ENCODE peak calls at places on chromosome 22, in eight cellular contexts. A is Kasumi-1; P is NCI-H2081; L is tibial artery; N is aorta; H is activated CD8-positive, alpha-beta memory T cell treated with anti-CD3 and anti-CD28 coated beads, Interleukin-2, amount 10 ng/mL, durations not matched to agents 7 days and 5 days; O is IMR-90; D is AG10803. J is an unnamed sample.

GRCh38 chr22:49960967-49961600 is 512 bp downstream of the PIM3 start:
- DNase-seq in H (peak; percentile 65), N (peak; percentile 69), P (no peak), D (peak; percentile 43), L (no peak), O (no peak), A (no peak), J (no peak)

GRCh38 chr22:49566141-49566541 is 261.5 kb downstream of the BRD1 start:
- DNase-seq in P (no peak), N (no peak), H (no peak), L (peak; percentile 9), A (no peak), O (no peak), D (no peak), J (no peak)

GRCh38 chr22:46159777-46160176 is 9.5 kb downstream of the PPARA start:
- DNase-seq in A (no peak), O (no peak), L (no peak), D (no peak), P (no peak), N (no peak), H (no peak), J (no peak)

GRCh38 chr22:21961886-21962654 is 9.4 kb upstream of the PPM1F start:
- DNase-seq in D (peak; percentile 41), L (no peak), A (no peak), H (no peak), O (peak; percentile 72), P (no peak), N (no peak), J (no peak)

GRCh38 chr22:27107824-27108223 is 450.4 kb downstream of the MIAT start:
- DNase-seq in H (no peak), O (peak; percentile 94), A (no peak), N (peak; percentile 86), L (peak; percentile 88), P (no peak), D (peak; percentile 96), J (peak; percentile 93)

GRCh38 chr22:29329581-29329980 is 14.1 kb upstream of the RASL10A start:
- DNase-seq in H (no peak), N (no peak), D (no peak), O (no peak), L (no peak), P (no peak), A (no peak), J (no peak)

GRCh38 chr22:27987557-27987956 is 68.5 kb upstream of the PITPNB start:
- DNase-seq in N (no peak), P (no peak), D (peak; percentile 72), H (peak; percentile 40), A (peak; percentile 33), O (peak; percentile 93), L (peak; percentile 6), J (no peak)

GRCh38 chr22:24119476-24119875 is 61.8 kb upstream of the SUSD2 start:
- DNase-seq in N (no peak), H (no peak), P (no peak), O (no peak), L (no peak), A (no peak), D (no peak), J (no peak)

GRCh38 chr22:33780761-33781160 is 139.5 kb downstream of the LARGE1 start:
- DNase-seq in O (no peak), H (no peak), P (no peak), L (no peak), N (no peak), A (no peak), D (no peak), J (no peak)

GRCh38 chr22:36339171-36340065 is 48.3 kb downstream of the MYH9 start:
- DNase-seq in H (peak; percentile 66), P (no peak), D (peak; percentile 88), L (no peak), A (no peak), N (no peak), O (peak; percentile 78), J (no peak)

GRCh38 chr22:27179161-27179560 is 521.8 kb downstream of the MIAT start:
- DNase-seq in N (no peak), H (no peak), O (no peak), P (no peak), L (no peak), D (no peak), A (no peak), J (no peak)

GRCh38 chr22:17501679-17502285 is 61.5 kb upstream of the SLC25A18 start:
- DNase-seq in L (no peak), D (peak; percentile 65), N (no peak), H (no peak), A (peak; percentile 84), P (peak; percentile 58), O (peak; percentile 66), J (peak; percentile 65)

GRCh38 chr22:43182726-43183125 is 4.2 kb downstream of the TTLL12 start:
- DNase-seq in L (no peak), A (no peak), D (no peak), N (peak; percentile 36), P (no peak), O (no peak), H (no peak), J (no peak)

GRCh38 chr22:29704528-29705285 is 15.1 kb upstream of the CABP7 start:
- DNase-seq in H (no peak), N (no peak), A (no peak), P (no peak), L (no peak), D (peak; percentile 23), O (peak; percentile 76), J (peak; percentile 66)

GRCh38 chr22:17342361-17342760 is 26.9 kb upstream of the CECR2 start:
- DNase-seq in O (no peak), P (no peak), H (no peak), L (no peak), A (no peak), D (no peak), N (no peak), J (no peak)

GRCh38 chr22:48464246-48464645 is 1363.4 kb downstream of the BRD1 start:
- DNase-seq in L (no peak), H (no peak), O (no peak), D (no peak), N (peak; percentile 15), A (no peak), P (no peak), J (no peak)

GRCh38 chr22:41543854-41544670 is at the start of gene POLR3H:
- DNase-seq in P (peak; percentile 95), D (peak; percentile 97), O (peak; percentile 96), L (peak; percentile 99), A (peak; percentile 96), N (peak; percentile 99), H (peak; percentile 98), J (peak; percentile 97)

GRCh38 chr22:22168190-22168940 is 76.2 kb upstream of the VPREB1 start:
- DNase-seq in H (no peak), D (peak; percentile 57), O (peak; percentile 61), N (no peak), P (no peak), A (no peak), L (no peak), J (no peak)

GRCh38 chr22:41479671-41480396 is 10.9 kb downstream of the ACO2 start:
- DNase-seq in L (peak; percentile 28), N (peak; percentile 61), P (no peak), D (peak; percentile 54), A (no peak), H (no peak), O (peak; percentile 73), J (no peak)

GRCh38 chr22:17537155-17537554 is 26.1 kb upstream of the SLC25A18 start:
- DNase-seq in O (no peak), N (no peak), H (no peak), A (no peak), P (no peak), D (peak; percentile 8), L (no peak), J (no peak)

GRCh38 chr22:29072979-29073617 is at the start of gene KREMEN1:
- DNase-seq in P (no peak), O (no peak), A (no peak), D (no peak), L (no peak), N (peak; percentile 59), H (no peak), J (no peak)

GRCh38 chr22:39565414-39565944 is 5.1 kb upstream of the CACNA1I start:
- DNase-seq in H (no peak), D (no peak), O (no peak), P (no peak), L (no peak), N (no peak), A (no peak), J (no peak)

GRCh38 chr22:25406510-25407210 is 157.8 kb upstream of the GRK3 start:
- DNase-seq in D (no peak), A (no peak), N (peak; percentile 79), H (no peak), P (no peak), O (no peak), L (peak; percentile 58), J (no peak)

GRCh38 chr22:48434868-48435250 is 1392.8 kb downstream of the BRD1 start:
- DNase-seq in A (no peak), P (no peak), D (no peak), H (no peak), L (no peak), O (no peak), N (no peak), J (no peak)

GRCh38 chr22:43433904-43434600 is 22.2 kb downstream of the MPPED1 start:
- DNase-seq in O (no peak), H (no peak), D (no peak), A (no peak), N (no peak), L (no peak), P (no peak), J (no peak)

GRCh38 chr22:19139001-19139356 is 5.5 kb downstream of the ESS2 start:
- DNase-seq in L (no peak), A (no peak), O (no peak), D (no peak), P (no peak), H (no peak), N (no peak), J (no peak)

GRCh38 chr22:29710922-29711593 is 8.7 kb upstream of the CABP7 start:
- DNase-seq in D (no peak), A (no peak), L (no peak), N (no peak), O (no peak), H (no peak), P (no peak), J (no peak)

GRCh38 chr22:28246392-28246791 is 327.3 kb upstream of the PITPNB start:
- DNase-seq in A (no peak), D (peak; percentile 96), P (no peak), L (no peak), N (no peak), H (no peak), O (peak; percentile 72), J (no peak)

GRCh38 chr22:45207533-45207932 is 33.2 kb downstream of the KIAA0930 start:
- DNase-seq in A (no peak), D (no peak), O (no peak), N (peak; percentile 36), P (no peak), H (no peak), L (no peak), J (no peak)

GRCh38 chr22:49958462-49958921 is 2.1 kb upstream of the PIM3 start:
- DNase-seq in L (no peak), P (no peak), N (no peak), D (no peak), H (no peak), A (no peak), O (no peak), J (no peak)

GRCh38 chr22:39940757-39941305 is 19.4 kb upstream of the TMA7B start:
- DNase-seq in P (no peak), N (no peak), O (no peak), D (no peak), H (no peak), A (no peak), L (no peak), J (no peak)

J was measured in foreskin melanocyte.